ENCODE peak calls at places on chromosomes 7 and 10, in four cellular contexts. F is IMR-90, N is H1, M is mesendoderm. D is an unnamed sample.

GRCh38 chr10:15213461-15213861 is 45.0 kb upstream of the NMT2 start:
- DNase-seq in F (no peak), N (no peak), M (no peak), D (no peak)

GRCh38 chr7:103593691-103594090 is 147.7 kb upstream of the SLC26A5 start:
- DNase-seq in N (no peak), M (no peak), F (peak), D (no peak)

GRCh38 chr10:100186253-100186780 is 488 bp upstream of the ERLIN1 start:
- DNase-seq in M (no peak), N (no peak), F (peak), D (no peak)

GRCh38 chr10:47297796-47298540 is 2.0 kb upstream of the GDF10 start:
- DNase-seq in F (no peak), N (no peak), M (no peak), D (no peak)

GRCh38 chr10:17147884-17148494 is 18.4 kb upstream of the CUBN start:
- DNase-seq in N (no peak), F (peak), M (peak), D (no peak)

GRCh38 chr10:14032406-14032998 is 298.2 kb downstream of the FRMD4A start:
- DNase-seq in M (peak), N (peak), F (no peak), D (peak)

GRCh38 chr7:30029696-30030095 is 1.5 kb downstream of the PLEKHA8 start:
- DNase-seq in N (no peak), M (no peak), F (no peak), D (no peak)

GRCh38 chr7:45872116-45873034 is 507 bp downstream of the CCDC201 start:
- DNase-seq in N (peak), M (peak), F (no peak), D (peak)

GRCh38 chr10:14588084-14588937 is 186.4 kb downstream of the FAM107B start:
- DNase-seq in F (peak), M (no peak), N (no peak), D (peak)

GRCh38 chr7:27685893-27686292 is 23.2 kb upstream of the HIBADH start:
- DNase-seq in N (no peak), M (no peak), F (no peak), D (no peak)

GRCh38 chr10:77390481-77390891 is 247.1 kb downstream of the KCNMA1 start:
- DNase-seq in F (no peak), M (peak), N (no peak), D (no peak)

GRCh38 chr10:63554666-63555065 is 33.5 kb downstream of the REEP3 start:
- DNase-seq in M (no peak), N (no peak), F (peak), D (no peak)

GRCh38 chr10:62380002-62380401 is 5.8 kb downstream of the ZNF365 start:
- DNase-seq in F (peak), N (no peak), M (peak), D (no peak)

GRCh38 chr10:129993621-129994020 is 29.5 kb upstream of the EBF3 start:
- DNase-seq in M (peak), N (no peak), F (peak), D (no peak)

GRCh38 chr10:20276127-20276979 is 460.1 kb downstream of the PLXDC2 start:
- DNase-seq in N (no peak), F (no peak), M (no peak), D (no peak)

GRCh38 chr10:123635131-123635530 is 31.0 kb upstream of the GPR26 start:
- DNase-seq in M (no peak), N (no peak), F (no peak), D (no peak)

GRCh38 chr7:142808802-142809583 is 38.2 kb downstream of the PRSS2 start:
- DNase-seq in M (no peak), F (peak), N (no peak), D (no peak)

GRCh38 chr7:7569615-7570014 is 2.9 kb downstream of the MIOS start:
- DNase-seq in N (no peak), F (no peak), M (no peak), D (no peak)

GRCh38 chr10:107619124-107619523 is 454.6 kb upstream of the SORCS1 start:
- DNase-seq in M (no peak), F (no peak), N (no peak), D (no peak)

GRCh38 chr10:17101910-17102266 is 27.7 kb downstream of the CUBN start:
- DNase-seq in M (no peak), N (no peak), F (no peak), D (no peak)

GRCh38 chr7:30929686-30930085 is 18.0 kb downstream of the AQP1 start:
- DNase-seq in N (peak), F (no peak), M (no peak), D (no peak)

GRCh38 chr10:74453151-74453550 is 302.1 kb downstream of the ADK start:
- DNase-seq in F (no peak), N (no peak), M (no peak), D (no peak)

GRCh38 chr7:12518920-12519681 is 51.4 kb upstream of the SCIN start:
- DNase-seq in M (peak), F (no peak), N (peak), D (peak)

GRCh38 chr7:73521636-73522080 is 435 bp downstream of the BAZ1B start:
- DNase-seq in M (peak), N (peak), F (peak), D (peak)

GRCh38 chr7:51141451-51141971 is 175.1 kb downstream of the COBL start:
- DNase-seq in N (peak), F (peak), M (peak), D (no peak)

GRCh38 chr7:51139796-51140195 is 176.8 kb downstream of the COBL start:
- DNase-seq in N (no peak), M (no peak), F (no peak), D (no peak)

GRCh38 chr7:51144178-51144577 is 172.4 kb downstream of the COBL start:
- DNase-seq in F (no peak), N (peak), M (no peak), D (no peak)

GRCh38 chr7:51140203-51140938 is 176.2 kb downstream of the COBL start:
- DNase-seq in F (no peak), N (peak), M (no peak), D (no peak)

DNA sequence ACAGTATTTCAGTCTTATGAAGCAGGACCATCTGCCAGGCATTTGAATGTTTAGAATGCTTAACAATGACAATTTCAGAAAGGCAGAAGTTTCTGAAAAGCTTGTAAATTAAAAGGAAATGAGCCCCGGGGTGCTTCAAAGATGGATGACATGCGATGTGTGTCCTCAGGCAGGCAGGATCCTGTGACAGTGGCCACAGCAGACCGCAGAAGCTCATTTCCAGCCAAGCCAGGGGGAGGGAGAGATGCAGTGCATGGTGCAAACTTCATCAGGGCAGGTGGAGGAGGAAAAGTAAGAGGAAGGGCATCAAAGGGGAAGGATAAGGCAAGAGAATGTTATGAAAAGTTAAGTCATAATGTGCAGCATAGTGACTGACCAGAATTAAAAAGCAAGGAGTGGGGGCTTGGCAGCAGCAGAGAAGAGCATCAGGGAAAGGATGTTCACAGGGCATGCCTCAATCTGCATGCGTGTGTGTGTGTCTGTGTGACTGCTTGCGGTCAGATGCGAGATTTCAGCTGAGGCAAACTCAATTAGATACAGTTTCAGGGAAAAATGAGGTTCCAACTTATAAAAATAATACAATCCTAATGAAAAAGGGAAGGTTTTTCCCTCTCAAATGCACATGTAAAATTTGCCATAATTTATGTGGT is 173.7 kb downstream of the COBL start:
- DNase-seq in F (no peak), M (no peak), N (peak), D (no peak)
- H4K5ac ChIP-seq in F (no peak), M (no peak), N (no peak), D (no peak)

DNA sequence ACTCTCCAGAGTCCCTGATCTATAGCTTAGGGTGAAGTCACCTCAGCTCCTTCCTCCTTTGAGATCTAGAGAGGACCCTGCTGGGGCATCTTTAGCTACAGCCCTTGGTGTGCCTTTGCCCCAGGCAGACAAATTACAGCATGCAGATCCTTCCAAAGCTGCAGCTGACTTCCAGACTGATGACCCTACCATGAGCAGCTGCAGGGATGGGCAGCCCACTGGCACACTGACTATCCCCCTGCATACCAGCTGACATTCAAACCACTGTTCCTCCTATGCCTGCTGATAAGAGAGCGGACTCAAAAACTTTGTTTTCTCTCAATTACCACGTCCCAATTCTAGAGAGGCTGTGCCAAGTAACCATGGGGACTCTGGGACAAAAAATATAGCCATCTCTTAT is 70.6 kb downstream of the COL13A1 start:
- DNase-seq in N (no peak), M (no peak), F (no peak), D (no peak)
- H4K5ac ChIP-seq in N (no peak), M (no peak), F (no peak), D (no peak)

GRCh38 chr10:102402512-102402896 is 7.0 kb downstream of the NFKB2 start:
- DNase-seq in F (no peak), M (no peak), N (no peak), D (no peak)
- H4K5ac ChIP-seq in F (no peak), M (no peak), N (no peak), D (no peak)

GRCh38 chr10:48564466-48565150 is 40.3 kb downstream of the ARHGAP22 start:
- DNase-seq in M (no peak), F (no peak), N (no peak), D (peak)
- H4K5ac ChIP-seq in M (no peak), F (no peak), N (no peak), D (no peak)

GRCh38 chr7:55111007-55111406 is 92.2 kb downstream of the EGFR start:
- DNase-seq in F (peak), N (no peak), M (no peak), D (no peak)
- H4K5ac ChIP-seq in F (no peak), N (no peak), M (no peak), D (no peak)

D was measured in H9.